ENCODE peak calls at places on chromosomes 11 and 22, in ten cellular contexts. S is AG09319, Z is omental fat pad, X is coronary artery, D is HL-60, M is breast epithelium, J is left ventricle myocardium inferior, P is Calu3, R is lower leg skin, A is PC-3. E is an unnamed sample.

GRCh38 chr11:117657801-117658200 is 139.2 kb downstream of the DSCAML1 start:
- DNase-seq in S (no peak), Z (no peak), X (no peak), D (no peak), M (no peak), J (peak), P (no peak), R (no peak), A (no peak), E (no peak)

GRCh38 chr22:40928657-40929056 is 22.5 kb upstream of the RBX1 start:
- DNase-seq in S (no peak), Z (no peak), X (no peak), D (no peak), M (no peak), J (no peak), P (no peak), R (no peak), A (no peak), E (no peak)

GRCh38 chr22:43293661-43294392 is 49.3 kb downstream of the SCUBE1 start:
- DNase-seq in S (no peak), Z (no peak), X (no peak), D (peak), M (peak), J (no peak), P (no peak), R (peak), A (peak), E (no peak)

GRCh38 chr22:35739076-35739475 is 21.4 kb downstream of the APOL5 start:
- DNase-seq in S (no peak), Z (no peak), X (no peak), D (no peak), M (no peak), J (no peak), P (no peak), R (no peak), A (no peak), E (no peak)

GRCh38 chr11:86749861-86750401 is 50.4 kb upstream of the PRSS23 start:
- DNase-seq in S (no peak), Z (no peak), X (no peak), D (no peak), M (no peak), J (no peak), P (no peak), R (no peak), A (no peak), E (no peak)

GRCh38 chr22:48748113-48748859 is 1079.4 kb downstream of the BRD1 start:
- DNase-seq in S (no peak), Z (peak), X (peak), D (no peak), M (peak), J (no peak), P (no peak), R (peak), A (no peak), E (no peak)

GRCh38 chr11:120383518-120384155 is 47.4 kb downstream of the ARHGEF12 start:
- DNase-seq in S (no peak), Z (no peak), X (no peak), D (no peak), M (no peak), J (no peak), P (no peak), R (no peak), A (peak), E (no peak)

GRCh38 chr11:61390161-61390560 is 2.2 kb upstream of the TMEM216 start:
- DNase-seq in S (no peak), Z (no peak), X (no peak), D (peak), M (no peak), J (no peak), P (no peak), R (no peak), A (no peak), E (no peak)

GRCh38 chr11:9146477-9146876 is 55.1 kb upstream of the SCUBE2 start:
- DNase-seq in S (no peak), Z (no peak), X (no peak), D (no peak), M (no peak), J (no peak), P (no peak), R (no peak), A (no peak), E (no peak)

GRCh38 chr22:49925525-49926128 is 7.2 kb downstream of the CRELD2 start:
- DNase-seq in S (no peak), Z (no peak), X (no peak), D (peak), M (no peak), J (no peak), P (no peak), R (no peak), A (no peak), E (no peak)

GRCh38 chr22:37427128-37427710 is at the start of gene ELFN2:
- DNase-seq in S (no peak), Z (no peak), X (no peak), D (no peak), M (no peak), J (no peak), P (peak), R (no peak), A (peak), E (no peak)

GRCh38 chr22:38177926-38178604 is 3.6 kb downstream of the PLA2G6 start:
- DNase-seq in S (peak), Z (no peak), X (peak), D (no peak), M (peak), J (peak), P (peak), R (peak), A (peak), E (no peak)

GRCh38 chr11:101718406-101718805 is 134.6 kb upstream of the TRPC6 start:
- DNase-seq in S (no peak), Z (no peak), X (no peak), D (no peak), M (no peak), J (no peak), P (no peak), R (no peak), A (peak), E (no peak)

GRCh38 chr22:22207845-22208564 is 36.6 kb upstream of the VPREB1 start:
- DNase-seq in S (peak), Z (peak), X (no peak), D (peak), M (no peak), J (peak), P (peak), R (peak), A (peak), E (no peak)

GRCh38 chr11:118353084-118353710 is 6.2 kb upstream of the UBE4A start:
- DNase-seq in S (no peak), Z (no peak), X (no peak), D (no peak), M (no peak), J (no peak), P (no peak), R (no peak), A (peak), E (no peak)

GRCh38 chr11:35013514-35014191 is 97.2 kb downstream of the PDHX start:
- DNase-seq in S (no peak), Z (no peak), X (no peak), D (no peak), M (no peak), J (no peak), P (no peak), R (no peak), A (no peak), E (no peak)

GRCh38 chr22:26066534-26066933 is 102.7 kb upstream of the SEZ6L start:
- DNase-seq in S (no peak), Z (no peak), X (no peak), D (no peak), M (no peak), J (no peak), P (no peak), R (no peak), A (no peak), E (no peak)

GRCh38 chr22:39514373-39514973 is 5.9 kb upstream of the ATF4 start:
- DNase-seq in S (no peak), Z (peak), X (peak), D (peak), M (no peak), J (peak), P (peak), R (no peak), A (peak), E (no peak)

DNA sequence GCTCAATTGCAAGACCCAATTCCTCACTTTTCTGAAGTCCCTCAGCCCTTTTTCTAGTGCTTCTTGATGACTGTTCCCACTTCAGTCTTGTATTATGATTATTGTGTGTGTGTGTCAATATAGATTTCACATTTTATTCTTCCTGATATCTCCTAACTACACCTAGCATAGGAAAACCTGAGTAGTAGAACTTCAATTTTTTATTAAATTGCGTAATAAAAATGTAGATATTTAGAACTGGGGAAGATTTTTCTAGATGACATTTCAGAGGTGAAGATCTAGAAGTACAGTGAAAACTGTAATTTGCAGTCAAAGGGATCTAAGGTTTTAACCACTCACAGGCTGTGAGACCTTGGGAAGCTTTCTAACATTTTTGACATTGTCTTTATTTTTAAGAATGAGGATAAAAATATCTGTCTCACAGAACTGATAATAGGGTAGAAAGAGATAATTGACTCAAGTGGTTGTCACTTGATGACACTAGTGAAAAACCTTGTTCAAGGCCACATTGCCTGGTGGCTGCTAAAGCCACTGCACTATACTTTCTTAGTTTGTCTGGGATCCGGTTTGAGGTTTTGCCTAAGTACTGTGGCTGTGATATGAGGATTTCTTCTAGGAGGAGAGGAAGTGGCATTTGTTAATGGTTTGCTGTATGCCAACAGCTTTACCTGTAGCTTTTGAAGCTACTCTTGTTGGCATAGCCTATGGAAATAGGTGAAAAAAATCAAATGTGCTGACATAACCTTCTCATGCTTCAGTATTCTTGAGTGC is 32.2 kb upstream of the SESN3 start:
- DNase-seq in S (no peak), Z (no peak), X (no peak), D (peak), M (no peak), J (no peak), P (no peak), R (no peak), A (no peak), E (no peak)
- TF ChIP-seq CTCF in S (no peak), Z (no peak), X (no peak), D (no peak), M (no peak), J (no peak), P (no peak), R (no peak), A (no peak), E (no peak)

GRCh38 chr11:115958089-115959000 is 454.1 kb upstream of the CADM1 start:
- DNase-seq in S (no peak), Z (no peak), X (no peak), D (no peak), M (no peak), J (no peak), P (no peak), R (no peak), A (no peak), E (no peak)
- TF ChIP-seq CTCF in S (no peak), Z (no peak), X (no peak), D (no peak), M (no peak), J (no peak), P (no peak), R (no peak), A (no peak), E (no peak)

GRCh38 chr11:17547932-17548331 is 873 bp downstream of the OTOG start:
- DNase-seq in S (no peak), Z (no peak), X (no peak), D (no peak), M (no peak), J (no peak), P (no peak), R (no peak), A (no peak), E (no peak)
- TF ChIP-seq CTCF in S (no peak), Z (no peak), X (no peak), D (no peak), M (no peak), J (no peak), P (no peak), R (no peak), A (no peak), E (no peak)

GRCh38 chr11:70068345-70068744 is 9.8 kb upstream of the ANO1 start:
- DNase-seq in S (no peak), Z (no peak), X (peak), D (no peak), M (no peak), J (no peak), P (no peak), R (no peak), A (no peak), E (no peak)
- TF ChIP-seq CTCF in S (no peak), Z (no peak), X (no peak), D (no peak), M (no peak), J (no peak), P (no peak), R (no peak), A (no peak), E (no peak)

E was measured in esophagus squamous epithelium.